ENCODE peak calls at places on chromosomes 16 and 17, in six cellular contexts. T is tibial artery, O is body of pancreas, F is AG04450, B is transverse colon, M is iPS DF 6.9. N is an unnamed sample.

GRCh38 chr17:48463531-48463930 is 33.5 kb upstream of the SKAP1 start:
- DNase-seq in F (no peak), T (no peak), B (no peak), M (no peak), O (no peak), N (no peak)

GRCh38 chr16:28491080-28491969 is 549 bp downstream of the CLN3 start:
- DNase-seq in T (peak), M (no peak), O (peak), B (peak), F (no peak), N (no peak)

GRCh38 chr17:75273968-75274708 is 3.1 kb upstream of the MIF4GD start:
- DNase-seq in T (no peak), M (no peak), O (no peak), F (no peak), B (no peak), N (no peak)

GRCh38 chr17:7993972-7994589 is 8.3 kb upstream of the GUCY2D start:
- DNase-seq in O (no peak), M (no peak), F (no peak), B (no peak), T (no peak), N (no peak)

GRCh38 chr17:8896641-8897635 is 29.5 kb upstream of the PIK3R6 start:
- DNase-seq in B (no peak), T (no peak), M (no peak), F (no peak), O (no peak), N (no peak)

GRCh38 chr17:48500435-48501426 is 30.1 kb downstream of the HOXB1 start:
- DNase-seq in T (no peak), B (peak), O (no peak), M (no peak), F (no peak), N (no peak)

GRCh38 chr16:18041864-18042834 is 294.4 kb downstream of the NPIPA8 start:
- DNase-seq in F (no peak), M (no peak), B (peak), T (no peak), O (no peak), N (no peak)

GRCh38 chr17:77647531-77647930 is 311.0 kb upstream of the TNRC6C start:
- DNase-seq in B (no peak), M (no peak), F (no peak), T (no peak), O (no peak), N (no peak)

GRCh38 chr17:32671891-32672290 is 185.1 kb downstream of the CDK5R1 start:
- DNase-seq in M (no peak), T (peak), F (no peak), B (peak), O (peak), N (no peak)

GRCh38 chr16:16805809-16806208 is 426.9 kb downstream of the NPIPA7 start:
- DNase-seq in O (no peak), T (no peak), M (no peak), F (no peak), B (no peak), N (no peak)

GRCh38 chr17:50731575-50732460 is 12.4 kb downstream of the LUC7L3 start:
- DNase-seq in F (no peak), B (no peak), O (no peak), M (no peak), T (no peak), N (no peak)

GRCh38 chr16:7597677-7598076 is 265.0 kb downstream of the RBFOX1 start:
- DNase-seq in T (no peak), O (no peak), M (no peak), F (no peak), B (no peak), N (no peak)

GRCh38 chr17:34252890-34253525 is 2.1 kb upstream of the CCL2 start:
- DNase-seq in M (no peak), T (no peak), F (no peak), B (no peak), O (no peak), N (no peak)

GRCh38 chr16:2296662-2297505 is 29.0 kb upstream of the RNPS1 start:
- DNase-seq in M (peak), F (no peak), O (peak), B (no peak), T (no peak), N (no peak)

GRCh38 chr16:86680137-86680536 is 101.8 kb downstream of the FOXL1 start:
- DNase-seq in T (no peak), M (no peak), O (no peak), B (no peak), F (peak), N (no peak)

GRCh38 chr17:1099242-1099641 is 80.5 kb downstream of the ABR start:
- DNase-seq in T (no peak), O (no peak), M (no peak), F (no peak), B (no peak), N (no peak)

GRCh38 chr16:11583889-11584565 is 2.7 kb downstream of the LITAF start:
- DNase-seq in F (no peak), O (peak), B (peak), T (no peak), M (no peak), N (no peak)

GRCh38 chr17:75691371-75692290 is 24.5 kb downstream of the SAP30BP start:
- DNase-seq in T (no peak), B (no peak), O (peak), F (no peak), M (no peak), N (no peak)

GRCh38 chr16:67304006-67304405 is 22.5 kb downstream of the KCTD19 start:
- DNase-seq in T (peak), O (no peak), M (no peak), F (no peak), B (no peak), N (no peak)

GRCh38 chr16:66565051-66565450 is 1.2 kb upstream of the CMTM1 start:
- DNase-seq in O (no peak), T (no peak), B (no peak), F (no peak), M (no peak), N (no peak)

GRCh38 chr17:58181796-58182195 is 10.7 kb upstream of the EPX start:
- DNase-seq in B (no peak), T (no peak), M (no peak), O (no peak), F (no peak), N (no peak)

GRCh38 chr17:41534899-41535546 is 6.9 kb upstream of the KRT19 start:
- DNase-seq in M (no peak), B (no peak), F (no peak), T (no peak), O (no peak), N (no peak)

GRCh38 chr17:17906418-17907215 is 65.6 kb downstream of the TOM1L2 start:
- DNase-seq in M (no peak), F (no peak), T (no peak), O (no peak), B (no peak), N (no peak)

GRCh38 chr17:57986841-57987581 is 1.0 kb downstream of the VEZF1 start:
- DNase-seq in B (peak), O (peak), F (peak), M (no peak), T (peak), N (no peak)

GRCh38 chr17:28346199-28346580 is 10.6 kb downstream of the TNFAIP1 start:
- DNase-seq in O (no peak), F (no peak), B (no peak), M (no peak), T (no peak), N (no peak)

GRCh38 chr17:48612854-48613691 is 2.0 kb downstream of the HOXB8 start:
- DNase-seq in M (no peak), B (peak), T (no peak), F (no peak), O (no peak), N (no peak)

GRCh38 chr17:37791434-37791833 is 46.6 kb upstream of the HNF1B start:
- DNase-seq in F (no peak), O (peak), M (peak), B (peak), T (no peak), N (no peak)

GRCh38 chr16:20308266-20308665 is 19.0 kb downstream of the GP2 start:
- DNase-seq in M (no peak), O (peak), B (no peak), F (no peak), T (no peak), N (no peak)

DNA sequence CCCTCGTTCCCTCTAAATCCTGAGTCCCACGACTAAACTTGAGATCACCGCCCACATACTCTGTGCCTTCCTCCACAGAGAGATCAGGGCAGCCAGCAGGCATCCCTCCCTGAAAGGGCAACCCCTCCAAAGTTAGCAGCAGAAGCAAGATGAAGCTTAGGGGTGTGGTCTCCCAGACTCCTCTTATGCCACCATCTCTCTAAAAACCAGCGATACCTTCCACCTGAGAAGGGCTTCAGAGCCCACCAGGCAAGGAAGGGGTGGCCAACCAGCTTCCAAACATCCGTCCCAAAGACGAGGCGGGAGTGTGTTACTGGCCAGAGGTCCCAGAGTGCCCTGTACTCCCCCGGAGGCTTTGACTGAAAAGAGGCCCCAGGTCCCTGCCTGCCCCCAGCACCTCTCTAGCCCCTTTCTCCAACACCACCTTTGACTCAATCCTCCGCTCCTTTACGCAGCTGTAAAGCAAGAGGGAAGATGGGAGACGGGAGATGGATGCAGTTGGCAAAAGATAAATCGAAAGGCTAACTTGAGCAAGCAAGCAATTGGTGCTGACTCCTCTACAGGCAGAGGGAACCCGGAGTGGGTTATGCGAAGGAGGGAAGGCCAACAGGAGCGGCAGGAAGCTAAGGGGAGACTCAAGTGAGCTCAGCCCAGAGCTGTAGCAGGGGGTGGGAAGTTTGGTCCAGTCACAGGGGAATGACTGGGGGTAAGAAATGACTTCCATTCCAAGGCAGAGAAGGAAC is 1.1 kb downstream of the ST3GAL2 start:
- DNase-seq in F (no peak), T (no peak), O (peak), M (no peak), B (no peak), N (no peak)
- H3K27ac ChIP-seq in F (peak), T (peak), O (peak), M (no peak), B (peak), N (no peak)

DNA sequence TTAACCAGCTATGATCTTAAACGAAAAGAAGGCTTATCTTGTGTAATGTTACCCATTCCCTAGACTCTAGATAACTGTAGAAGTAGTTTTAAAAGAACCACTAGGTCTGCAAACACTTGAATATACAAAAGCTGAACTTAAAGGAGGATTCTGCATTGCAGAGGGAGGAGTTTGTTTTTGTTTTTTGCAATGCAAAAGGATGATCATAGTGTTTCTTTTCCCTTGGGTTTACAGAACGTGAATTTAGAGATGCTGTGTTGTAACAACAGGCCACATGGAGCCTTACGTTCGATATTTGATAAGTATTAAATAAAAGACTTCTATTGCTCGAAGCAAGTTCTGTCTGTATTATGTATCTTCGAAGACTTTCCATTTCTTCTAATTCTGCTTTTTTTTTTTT is 77.6 kb downstream of the CHD9 start:
- DNase-seq in F (no peak), T (no peak), O (no peak), M (no peak), B (no peak), N (no peak)
- H3K27ac ChIP-seq in F (no peak), T (peak), O (no peak), M (no peak), B (peak), N (peak)

DNA sequence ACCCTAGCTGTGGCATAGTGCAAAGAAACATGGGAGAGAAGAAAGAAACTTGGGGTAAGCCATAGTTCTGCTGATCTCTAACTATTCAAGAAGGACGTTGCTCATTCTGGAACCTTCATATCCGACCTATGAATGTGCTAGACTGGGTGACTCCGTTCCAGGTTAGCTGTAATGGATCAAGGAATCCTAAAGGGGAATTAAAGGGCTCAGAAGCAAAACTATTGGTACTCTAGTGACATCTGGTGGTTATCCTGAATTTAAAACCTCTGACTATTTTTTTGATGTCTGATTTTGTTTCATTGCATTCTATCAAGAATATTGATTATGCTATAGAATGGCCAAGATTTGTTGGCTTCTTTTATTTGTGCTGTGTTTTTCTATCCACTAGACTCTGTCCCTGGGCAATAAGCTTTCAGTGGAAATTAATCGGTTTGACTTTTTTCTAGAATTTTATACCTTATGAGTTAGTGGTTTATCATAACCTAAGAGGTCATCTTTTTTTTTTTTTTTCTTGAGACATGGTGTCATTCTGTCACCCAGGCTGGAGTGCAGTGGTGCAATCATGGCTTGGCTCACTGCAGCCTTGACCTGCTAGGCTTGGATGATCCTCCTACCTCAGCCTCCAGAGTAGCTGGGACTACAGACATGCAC is 19.5 kb downstream of the PCTP start:
- DNase-seq in M (no peak), O (no peak), F (peak), B (no peak), T (no peak), N (no peak)
- H3K27ac ChIP-seq in M (no peak), O (no peak), F (peak), B (peak), T (no peak), N (no peak)

GRCh38 chr17:67058036-67058435 is 13.7 kb downstream of the CACNG1 start:
- DNase-seq in B (no peak), T (no peak), M (no peak), F (no peak), O (no peak), N (no peak)

GRCh38 chr17:67055041-67055443 is 10.7 kb downstream of the CACNG1 start:
- DNase-seq in B (no peak), O (no peak), M (no peak), F (no peak), T (no peak), N (no peak)

GRCh38 chr17:67056746-67057490 is 12.6 kb downstream of the CACNG1 start:
- DNase-seq in M (no peak), F (no peak), B (no peak), O (no peak), T (no peak), N (no peak)

GRCh38 chr17:67054608-67055007 is 10.3 kb downstream of the CACNG1 start:
- DNase-seq in O (no peak), B (no peak), F (no peak), M (no peak), T (no peak), N (no peak)

GRCh38 chr17:67055811-67056745 is 11.7 kb downstream of the CACNG1 start:
- DNase-seq in B (peak), M (no peak), O (no peak), T (no peak), F (no peak), N (no peak)
- H3K27ac ChIP-seq in B (peak), M (no peak), O (no peak), T (no peak), F (no peak), N (no peak)

DNA sequence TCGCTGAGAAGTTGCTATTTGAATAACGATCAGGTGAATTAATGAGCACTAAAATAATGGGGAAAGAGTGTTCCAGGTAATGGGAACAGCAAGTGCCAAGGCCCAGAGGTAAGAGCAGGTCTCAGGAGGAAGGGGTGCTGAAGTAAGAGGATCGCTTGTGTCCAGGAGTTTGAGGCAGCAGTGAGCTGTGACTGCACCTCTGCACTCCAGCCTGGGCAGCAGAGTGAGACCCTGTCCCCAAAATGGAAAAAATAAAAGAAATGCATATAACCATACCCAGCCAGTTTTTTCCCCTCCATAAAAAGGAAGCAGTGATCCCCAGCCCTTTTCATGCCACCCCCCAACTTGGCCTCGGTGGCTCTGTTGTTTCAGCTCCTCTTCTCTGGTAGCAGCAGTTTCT is 16.8 kb upstream of the HAS3 start:
- DNase-seq in O (no peak), F (no peak), M (no peak), B (no peak), T (no peak), N (no peak)
- H3K27ac ChIP-seq in O (peak), F (no peak), M (no peak), B (no peak), T (no peak), N (no peak)

GRCh38 chr17:13885953-13886889 is 183.1 kb upstream of the COX10 start:
- DNase-seq in F (peak), O (no peak), B (no peak), M (no peak), T (no peak), N (no peak)
- H3K27ac ChIP-seq in F (peak), O (no peak), B (no peak), M (no peak), T (no peak), N (no peak)

GRCh38 chr16:58024673-58025350 is 742 bp upstream of the MMP15 start:
- DNase-seq in B (peak), O (peak), M (no peak), T (no peak), F (no peak), N (no peak)
- H3K27ac ChIP-seq in B (peak), O (peak), M (no peak), T (peak), F (no peak), N (peak)

GRCh38 chr16:73703891-73704290 is 592.7 kb upstream of the PSMD7 start:
- DNase-seq in O (no peak), B (no peak), F (no peak), T (no peak), M (no peak), N (no peak)
- H3K27ac ChIP-seq in O (no peak), B (no peak), F (no peak), T (no peak), M (no peak), N (no peak)

DNA sequence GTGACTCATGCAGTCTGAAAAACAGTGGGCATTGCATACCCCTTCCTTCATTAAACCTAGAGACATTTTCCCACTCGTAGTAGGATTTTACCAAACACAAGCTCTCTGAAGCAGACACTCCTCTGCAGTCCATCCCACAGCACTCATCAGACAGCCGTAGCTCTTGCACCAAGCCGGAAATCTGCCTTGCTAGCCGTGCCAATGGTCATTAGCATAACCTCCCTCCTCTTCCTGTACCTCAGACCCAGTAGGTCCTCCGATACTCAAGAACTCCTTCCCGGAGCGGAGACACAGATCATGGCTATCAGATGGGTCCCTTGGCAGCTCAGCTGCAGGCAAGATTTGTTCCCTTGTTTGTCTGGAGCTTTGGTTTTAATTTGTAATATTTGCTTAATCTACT is 483.1 kb upstream of the PSMD7 start:
- DNase-seq in T (no peak), M (no peak), B (no peak), F (no peak), O (no peak), N (no peak)
- H3K27ac ChIP-seq in T (no peak), M (no peak), B (no peak), F (no peak), O (no peak), N (no peak)